ENCODE peak calls at places on chromosomes 1 and 21, in eight cellular contexts. H, U, B, Y, I, P, A and X are unnamed samples.
A peak's percentile ranks its signal among the peaks of the same experiment; 100 is the strongest.

GRCh38 chr1:107196973-107197562 is 56.2 kb downstream of the NTNG1 start:
- DNase-seq in H (no peak), A (no peak), U (no peak), I (peak; percentile 32), Y (peak; percentile 39), B (peak; percentile 59), P (no peak), X (peak; percentile 16)

GRCh38 chr21:34227386-34227852 is 136.4 kb upstream of the KCNE2 start:
- DNase-seq in Y (no peak), I (peak; percentile 77), U (no peak), B (no peak), A (no peak), H (peak; percentile 56), P (no peak), X (peak; percentile 15)

GRCh38 chr1:25576459-25577150 is 33.2 kb downstream of the LDLRAP1 start:
- DNase-seq in I (no peak), P (no peak), Y (no peak), H (no peak), U (no peak), B (no peak), A (no peak), X (no peak)

GRCh38 chr21:43287111-43287973 is 118.5 kb downstream of the CRYAA start:
- DNase-seq in Y (no peak), A (no peak), U (peak; percentile 90), H (peak; percentile 23), I (no peak), B (no peak), P (no peak), X (no peak)

GRCh38 chr1:47745725-47746609 is 251.2 kb downstream of the TRABD2B start:
- DNase-seq in B (no peak), I (no peak), U (no peak), A (no peak), P (no peak), H (no peak), Y (no peak), X (no peak)

GRCh38 chr1:179818260-179818659 is 59.3 kb downstream of the TOR1AIP2 start:
- DNase-seq in I (no peak), P (no peak), A (no peak), Y (no peak), B (no peak), H (no peak), U (no peak), X (no peak)

GRCh38 chr21:42707207-42707830 is 53.9 kb downstream of the PDE9A start:
- DNase-seq in H (no peak), Y (no peak), P (no peak), U (no peak), A (no peak), B (no peak), I (no peak), X (no peak)

GRCh38 chr1:26327956-26328362 is 10.2 kb downstream of the CD52 start:
- DNase-seq in Y (no peak), H (no peak), A (no peak), I (no peak), U (peak; percentile 25), B (peak; percentile 85), P (no peak), X (no peak)

GRCh38 chr1:1021010-1021845 is 1.3 kb downstream of the AGRN start:
- DNase-seq in I (peak; percentile 70), H (no peak), A (peak; percentile 86), P (peak; percentile 84), Y (no peak), B (peak; percentile 63), U (no peak), X (peak; percentile 86)

GRCh38 chr1:53278294-53278693 is 40.0 kb upstream of the MAGOH start:
- DNase-seq in H (peak; percentile 72), B (peak; percentile 26), Y (no peak), P (peak; percentile 85), A (peak; percentile 38), I (peak; percentile 25), U (no peak), X (peak; percentile 73)

GRCh38 chr1:17009706-17010105 is 2.0 kb downstream of the ATP13A2 start:
- DNase-seq in H (no peak), Y (peak; percentile 90), U (no peak), A (peak; percentile 82), P (peak; percentile 20), I (no peak), B (no peak), X (peak; percentile 42)

GRCh38 chr1:150528196-150528595 is 12.6 kb downstream of the FALEC start:
- DNase-seq in H (no peak), I (no peak), P (peak; percentile 56), U (no peak), B (peak; percentile 76), Y (no peak), A (no peak), X (no peak)

GRCh38 chr1:175152006-175152652 is 40.4 kb downstream of the KIAA0040 start:
- DNase-seq in P (peak; percentile 48), Y (peak; percentile 38), B (peak; percentile 48), U (peak; percentile 46), H (peak; percentile 61), I (peak; percentile 42), A (peak; percentile 40), X (peak; percentile 77)

GRCh38 chr1:183293243-183293642 is 107.2 kb downstream of the LAMC2 start:
- DNase-seq in H (no peak), P (no peak), A (peak; percentile 64), U (no peak), I (no peak), Y (no peak), B (no peak), X (no peak)

GRCh38 chr1:228207851-228208821 is at the start of gene OBSCN:
- DNase-seq in U (no peak), A (peak; percentile 88), I (no peak), B (no peak), H (no peak), Y (no peak), P (no peak), X (no peak)

GRCh38 chr1:162631546-162632233 is 574 bp upstream of the DDR2 start:
- DNase-seq in B (no peak), U (no peak), A (peak; percentile 76), H (peak; percentile 52), Y (no peak), P (peak; percentile 44), I (peak; percentile 84), X (peak; percentile 49)

GRCh38 chr1:86429830-86430229 is 5.9 kb downstream of the CLCA2 start:
- DNase-seq in B (peak; percentile 96), P (peak; percentile 77), A (peak; percentile 73), I (peak; percentile 98), U (no peak), H (peak; percentile 73), Y (peak; percentile 94), X (peak; percentile 57)

GRCh38 chr21:38295997-38296764 is 39.4 kb downstream of the KCNJ15 start:
- DNase-seq in I (peak; percentile 45), A (peak; percentile 77), B (no peak), U (no peak), P (no peak), Y (no peak), H (no peak), X (no peak)

GRCh38 chr1:243568793-243569192 is 281.2 kb downstream of the AKT3 start:
- DNase-seq in I (peak; percentile 81), U (no peak), A (no peak), Y (no peak), P (peak; percentile 25), H (no peak), B (peak; percentile 4), X (no peak)

GRCh38 chr21:16455978-16456377 is 726.2 kb downstream of the USP25 start:
- DNase-seq in B (no peak), P (no peak), I (peak; percentile 40), U (peak; percentile 19), H (no peak), A (peak; percentile 71), Y (no peak), X (no peak)

GRCh38 chr21:32094792-32095191 is 184.1 kb downstream of the MIS18A start:
- DNase-seq in H (no peak), I (peak; percentile 6), P (peak; percentile 39), U (no peak), B (no peak), A (no peak), Y (no peak), X (no peak)

GRCh38 chr21:33267250-33267649 is 1.1 kb downstream of the IL10RB start:
- DNase-seq in U (no peak), A (no peak), B (no peak), I (no peak), Y (no peak), P (no peak), H (no peak), X (no peak)

GRCh38 chr1:55689800-55690199 is 474.6 kb upstream of the USP24 start:
- DNase-seq in B (no peak), A (no peak), I (no peak), H (no peak), P (no peak), U (no peak), Y (no peak), X (no peak)

GRCh38 chr21:43297411-43297981 is 128.7 kb downstream of the CRYAA start:
- DNase-seq in B (no peak), A (no peak), Y (no peak), P (no peak), U (no peak), H (peak; percentile 46), I (no peak), X (no peak)

GRCh38 chr1:172394167-172394751 is 26.2 kb upstream of the C1orf105 start:
- DNase-seq in H (peak; percentile 51), Y (no peak), B (peak; percentile 49), U (no peak), A (no peak), I (no peak), P (no peak), X (peak; percentile 54)

GRCh38 chr21:25870084-25870483 is 135.3 kb downstream of the GABPA start:
- DNase-seq in A (no peak), U (no peak), P (no peak), H (no peak), B (no peak), I (no peak), Y (no peak), X (no peak)

GRCh38 chr1:152461544-152461943 is 47.5 kb upstream of the CRNN start:
- DNase-seq in Y (peak; percentile 88), A (peak; percentile 75), I (peak; percentile 46), U (peak; percentile 27), H (no peak), B (peak; percentile 77), P (peak; percentile 43), X (no peak)

GRCh38 chr1:77797991-77798390 is 18.5 kb downstream of the MIGA1 start:
- DNase-seq in A (no peak), Y (no peak), B (no peak), P (no peak), I (no peak), U (no peak), H (no peak), X (no peak)

GRCh38 chr21:38671716-38672115 is 134.0 kb upstream of the ETS2 start:
- DNase-seq in U (no peak), Y (no peak), B (no peak), H (no peak), P (no peak), A (no peak), I (peak; percentile 26), X (no peak)

GRCh38 chr21:42677339-42678117 is 24.1 kb downstream of the PDE9A start:
- DNase-seq in H (peak; percentile 27), A (peak; percentile 87), Y (peak; percentile 70), I (peak; percentile 67), B (peak; percentile 34), P (no peak), U (no peak), X (no peak)

GRCh38 chr1:90393025-90393424 is 324.1 kb downstream of the BARHL2 start:
- DNase-seq in A (no peak), U (no peak), B (peak; percentile 16), I (no peak), Y (no peak), P (no peak), H (no peak), X (no peak)